ENCODE peak calls at places on chromosomes 11 and 22, in four cellular contexts. F, K, B and L are unnamed samples.

GRCh38 chr22:46994265-46994664 is 231.8 kb downstream of the TBC1D22A start:
- DNase-seq in F (no peak), B (no peak), K (no peak), L (no peak)

GRCh38 chr11:118621071-118621815 is 13.8 kb downstream of the PHLDB1 start:
- DNase-seq in F (peak), K (no peak), B (peak), L (peak)

GRCh38 chr11:130212431-130212961 is 52.9 kb downstream of the ST14 start:
- DNase-seq in F (peak), K (no peak), B (peak), L (no peak)

GRCh38 chr11:16713594-16713993 is 24.9 kb upstream of the C11orf58 start:
- DNase-seq in K (no peak), F (no peak), B (no peak), L (no peak)

GRCh38 chr22:44574057-44574456 is 76.0 kb upstream of the RTL6 start:
- DNase-seq in K (no peak), B (peak), F (peak), L (no peak)

GRCh38 chr11:119222308-119222707 is 16.2 kb downstream of the CBL start:
- DNase-seq in K (peak), F (no peak), B (no peak), L (no peak)

GRCh38 chr11:82462588-82462987 is 271.1 kb downstream of the FAM181B start:
- DNase-seq in F (no peak), K (no peak), B (no peak), L (no peak)

GRCh38 chr11:73452726-73453125 is 76.5 kb downstream of the RELT start:
- DNase-seq in F (no peak), K (no peak), B (no peak), L (no peak)

GRCh38 chr11:71369411-71369810 is 78.8 kb downstream of the DHCR7 start:
- DNase-seq in B (no peak), K (no peak), F (no peak), L (no peak)

GRCh38 chr11:1274501-1274900 is 34.9 kb downstream of the TOLLIP start:
- DNase-seq in K (no peak), B (no peak), F (no peak), L (no peak)

GRCh38 chr11:96456111-96456510 is 66.3 kb downstream of the JRKL start:
- DNase-seq in F (no peak), K (no peak), B (no peak), L (no peak)

GRCh38 chr11:102722804-102723203 is 1.9 kb downstream of the MMP8 start:
- DNase-seq in K (no peak), F (no peak), B (no peak), L (no peak)

GRCh38 chr11:35330924-35331323 is 88.4 kb downstream of the SLC1A2 start:
- DNase-seq in F (no peak), K (no peak), B (no peak), L (peak)

GRCh38 chr11:44718612-44719390 is 8.0 kb upstream of the TSPAN18 start:
- DNase-seq in K (no peak), B (no peak), F (no peak), L (no peak)

GRCh38 chr22:36762687-36763260 is 13.1 kb downstream of the IFT27 start:
- DNase-seq in K (peak), F (peak), B (peak), L (no peak)

GRCh38 chr11:128772814-128773213 is 78.9 kb downstream of the FLI1 start:
- DNase-seq in K (no peak), F (no peak), B (peak), L (peak)

GRCh38 chr22:42848941-42849340 is 8.1 kb downstream of the ARFGAP3 start:
- DNase-seq in F (no peak), B (peak), K (no peak), L (no peak)

GRCh38 chr11:58285483-58286040 is 17.5 kb upstream of the OR10W1 start:
- DNase-seq in K (no peak), B (no peak), F (no peak), L (no peak)

GRCh38 chr11:125593113-125593761 is 585 bp downstream of the STT3A start:
- DNase-seq in F (no peak), B (no peak), K (no peak), L (no peak)

GRCh38 chr11:121547574-121547973 is 94.8 kb upstream of the SORL1-AS1 start:
- DNase-seq in K (no peak), F (no peak), B (no peak), L (no peak)

GRCh38 chr22:21451545-21452520 is 15.4 kb upstream of the TMEM191C start:
- DNase-seq in K (no peak), F (no peak), B (peak), L (no peak)

GRCh38 chr11:47373876-47374820 is 4.2 kb downstream of the SPI1 start:
- DNase-seq in K (peak), F (peak), B (no peak), L (peak)

GRCh38 chr22:38725900-38726655 is 20.3 kb downstream of the GTPBP1 start:
- DNase-seq in K (no peak), B (no peak), F (no peak), L (no peak)

GRCh38 chr11:34189191-34189590 is 83.8 kb downstream of the NAT10 start:
- DNase-seq in K (no peak), B (no peak), F (no peak), L (no peak)

GRCh38 chr11:67230406-67230805 is 35.9 kb upstream of the GRK2 start:
- DNase-seq in F (no peak), K (no peak), B (no peak), L (no peak)

GRCh38 chr11:122647728-122648127 is 7.8 kb upstream of the UBASH3B start:
- DNase-seq in F (no peak), K (no peak), B (no peak), L (no peak)

GRCh38 chr11:134033696-134034491 is 35.0 kb upstream of the JAM3 start:
- DNase-seq in F (peak), K (peak), B (peak), L (no peak)

GRCh38 chr11:34614334-34615113 is 6.4 kb upstream of the EHF start:
- DNase-seq in F (no peak), K (peak), B (no peak), L (no peak)

GRCh38 chr11:77101043-77101537 is 1.6 kb upstream of the OMP start:
- DNase-seq in B (no peak), K (no peak), F (no peak), L (no peak)

GRCh38 chr11:90639687-90640086 is 416.8 kb upstream of the CHORDC1 start:
- DNase-seq in F (no peak), K (no peak), B (no peak), L (no peak)

GRCh38 chr11:125423247-125423849 is 72.7 kb downstream of the FEZ1 start:
- DNase-seq in K (no peak), F (no peak), B (no peak), L (no peak)

GRCh38 chr11:83545494-83545893 is 259.3 kb upstream of the CCDC90B start:
- DNase-seq in B (no peak), F (no peak), K (no peak), L (no peak)

GRCh38 chr11:125494987-125495725 is 909 bp downstream of the FEZ1 start:
- DNase-seq in F (peak), B (no peak), K (no peak), L (peak)

GRCh38 chr22:22038178-22038880 is 55.7 kb upstream of the TOP3B start:
- DNase-seq in K (no peak), B (no peak), F (no peak), L (no peak)

GRCh38 chr11:8206251-8207079 is 37.6 kb upstream of the RIC3 start:
- DNase-seq in K (no peak), B (peak), F (no peak), L (no peak)

GRCh38 chr11:914747-915493 is 4.3 kb upstream of the CHID1 start:
- DNase-seq in K (no peak), F (no peak), B (no peak), L (no peak)

DNA sequence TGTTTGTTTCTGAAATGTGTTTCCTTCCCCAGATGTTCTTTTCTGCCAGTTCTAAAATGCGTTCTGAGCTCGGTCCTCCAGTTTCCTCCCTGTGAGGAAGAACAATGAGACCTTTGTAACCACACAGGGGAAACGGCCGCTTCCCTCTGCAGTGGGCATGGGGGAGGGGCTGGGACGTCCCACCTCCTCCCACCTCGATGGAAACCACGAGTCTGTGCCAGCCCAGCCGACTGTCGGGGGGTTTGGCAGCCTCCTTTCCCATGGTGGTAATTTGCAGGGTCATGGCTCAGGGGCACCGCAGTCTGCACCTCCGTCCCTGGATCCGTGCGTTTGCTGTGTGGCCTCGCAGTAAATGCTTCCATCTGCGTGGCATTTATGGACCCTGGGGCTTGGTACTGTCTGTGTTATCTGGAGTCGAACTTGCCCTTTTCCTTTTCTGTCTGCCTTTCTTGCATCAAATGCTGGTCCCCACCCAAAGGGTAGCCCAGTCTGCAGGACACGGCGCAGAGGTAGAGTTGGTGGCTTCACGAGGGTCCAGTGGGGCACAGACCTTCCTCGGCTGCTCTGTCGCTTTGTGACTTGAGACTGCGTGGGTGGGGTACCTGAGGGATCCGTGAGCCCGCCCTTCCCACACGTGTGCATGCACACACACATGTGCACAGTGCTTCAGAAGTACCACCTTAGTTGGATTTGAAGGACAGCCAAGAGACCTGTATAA is 16.1 kb downstream of the LRP5 start:
- DNase-seq in F (no peak), K (no peak), B (no peak), L (no peak)
- H3K27ac ChIP-seq in F (no peak), K (no peak), B (peak), L (no peak)

GRCh38 chr22:19991395-19991644 is 25.3 kb downstream of the ARVCF start:
- DNase-seq in K (no peak), B (no peak), F (no peak), L (no peak)

GRCh38 chr22:19992921-19993355 is 23.7 kb downstream of the ARVCF start:
- DNase-seq in F (no peak), B (no peak), K (no peak), L (no peak)

GRCh38 chr22:19990609-19991394 is 25.8 kb downstream of the ARVCF start:
- DNase-seq in F (no peak), B (no peak), K (no peak), L (no peak)

GRCh38 chr22:19992481-19992911 is 24.1 kb downstream of the ARVCF start:
- DNase-seq in F (no peak), K (no peak), B (no peak), L (no peak)

DNA sequence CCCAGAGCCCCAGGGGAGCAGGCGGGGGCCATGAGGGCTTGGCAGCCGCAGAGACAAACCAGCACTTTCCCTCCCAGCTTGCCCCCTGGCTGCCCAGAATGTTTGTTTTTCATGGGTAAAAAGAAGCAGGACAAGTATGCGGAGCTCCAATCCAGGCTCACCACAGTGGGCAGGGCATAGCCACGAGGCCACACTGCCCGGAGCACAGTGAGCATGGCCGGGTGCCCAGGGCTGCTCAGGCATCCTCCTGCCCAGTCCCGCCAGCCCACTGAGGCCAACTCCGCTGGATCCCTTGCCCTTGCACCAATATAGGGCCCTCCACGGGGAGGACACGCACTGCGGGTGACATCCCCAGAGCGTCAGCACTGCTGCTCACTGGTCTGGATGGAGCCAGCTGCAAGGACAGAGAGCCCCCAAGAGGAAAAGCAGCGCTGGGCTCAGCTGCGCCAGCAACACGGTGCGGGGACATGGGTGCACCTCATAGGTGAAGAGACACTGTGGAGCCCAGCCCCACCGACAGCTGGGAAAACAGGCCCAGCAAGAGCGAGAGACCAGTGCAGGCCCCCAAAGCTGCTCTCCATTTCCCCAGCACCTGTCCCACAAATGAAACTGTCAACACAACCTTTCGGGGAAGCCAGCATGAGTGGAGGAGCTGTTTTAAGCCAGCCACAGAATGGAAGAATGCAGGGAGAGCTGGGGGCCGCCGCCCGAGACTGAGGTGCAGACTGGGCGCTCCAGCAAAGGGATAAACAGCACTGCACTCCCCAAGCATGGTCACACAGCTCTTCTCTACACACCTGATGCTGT is 24.8 kb downstream of the ARVCF start:
- DNase-seq in K (no peak), F (no peak), B (no peak), L (no peak)
- H3K4me3 ChIP-seq in K (no peak), F (no peak), B (no peak), L (no peak)

DNA sequence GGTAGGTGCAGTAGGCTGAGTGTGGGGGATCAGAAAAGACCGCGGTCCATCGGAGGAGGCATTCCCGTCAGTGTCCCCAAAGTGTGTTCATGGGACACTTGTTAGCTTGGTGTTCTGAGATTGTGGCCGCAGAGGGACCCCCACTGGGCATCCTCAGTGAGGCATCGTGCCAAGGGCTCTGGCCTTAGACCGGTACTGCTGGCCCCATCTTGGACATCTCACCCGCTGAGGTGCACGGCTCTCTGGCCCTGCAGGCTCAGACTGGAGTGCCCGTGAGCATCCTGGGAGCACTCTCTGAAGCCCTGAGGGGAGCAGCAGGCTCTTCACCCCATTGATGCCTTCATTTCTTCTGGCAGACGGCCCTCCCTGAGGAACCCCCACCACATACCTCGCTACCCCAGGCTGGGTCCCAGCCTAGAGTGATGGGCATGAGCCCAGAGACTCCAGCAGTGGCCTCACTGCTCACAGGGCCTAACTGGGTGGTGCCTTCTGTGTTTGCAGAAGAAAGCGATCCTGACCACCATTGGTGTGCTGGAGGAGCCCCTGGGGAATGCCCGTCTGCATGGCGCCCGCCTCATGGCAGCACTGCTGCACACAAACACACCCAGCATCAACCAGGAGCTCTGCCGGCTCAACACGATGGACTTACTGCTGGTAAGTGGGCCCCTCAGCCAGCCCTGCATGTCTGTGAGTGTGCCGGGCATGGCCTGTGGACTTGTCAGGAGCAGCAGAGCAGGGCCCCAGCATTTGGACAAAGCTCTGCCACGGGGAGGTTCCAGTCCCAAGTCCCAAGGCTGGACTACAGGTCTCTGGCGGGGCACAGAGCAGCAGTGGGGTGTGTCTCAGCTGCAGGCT is 51.6 kb downstream of the SBF1 start:
- DNase-seq in B (no peak), K (no peak), F (no peak), L (no peak)
- H3K27ac ChIP-seq in B (no peak), K (no peak), F (no peak), L (no peak)

DNA sequence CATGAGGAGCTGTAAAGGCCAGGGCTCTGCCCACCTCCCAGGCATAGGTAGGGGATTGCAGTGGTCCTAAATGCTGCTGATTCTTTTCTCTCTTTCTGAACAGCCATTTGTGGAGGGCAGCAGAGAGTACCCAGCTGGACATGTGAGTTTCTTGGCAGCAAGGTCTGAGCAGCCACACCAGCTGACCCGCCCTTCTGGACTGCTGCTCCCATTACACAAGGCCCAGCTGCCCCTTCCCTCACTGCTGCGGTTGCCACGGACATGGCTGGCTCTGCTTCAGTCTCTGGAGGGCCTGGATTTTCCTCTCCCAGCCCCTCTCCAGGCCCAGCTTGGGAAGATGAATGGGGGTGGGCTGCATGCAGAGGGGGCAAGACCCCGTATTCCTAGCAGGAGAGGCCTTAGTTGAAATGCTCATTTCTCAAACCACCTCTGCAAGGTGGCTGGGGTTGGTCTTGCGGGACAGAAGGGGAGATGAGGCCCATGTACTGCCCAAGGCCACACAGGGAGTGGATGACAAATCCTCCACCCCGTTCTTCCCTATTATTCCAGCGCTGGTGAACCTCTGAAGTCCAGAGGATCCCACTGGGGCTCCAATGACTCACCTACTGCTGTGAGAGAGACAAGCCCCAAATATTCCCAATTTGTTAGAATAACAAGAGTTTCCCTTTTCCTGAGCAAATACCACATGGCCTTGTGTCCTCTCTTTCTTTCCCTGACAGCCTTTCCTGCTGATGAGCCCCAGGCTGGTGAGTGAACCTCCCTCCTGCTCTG is 4.7 kb downstream of the LGALS12 start:
- DNase-seq in K (no peak), F (peak), B (no peak), L (no peak)
- H3K4me3 ChIP-seq in K (no peak), F (no peak), B (no peak), L (no peak)

GRCh38 chr22:23285236-23285635 is 104.9 kb downstream of the BCR start:
- DNase-seq in K (no peak), B (no peak), F (no peak), L (no peak)
- H3K27ac ChIP-seq in K (no peak), B (no peak), F (no peak), L (no peak)

DNA sequence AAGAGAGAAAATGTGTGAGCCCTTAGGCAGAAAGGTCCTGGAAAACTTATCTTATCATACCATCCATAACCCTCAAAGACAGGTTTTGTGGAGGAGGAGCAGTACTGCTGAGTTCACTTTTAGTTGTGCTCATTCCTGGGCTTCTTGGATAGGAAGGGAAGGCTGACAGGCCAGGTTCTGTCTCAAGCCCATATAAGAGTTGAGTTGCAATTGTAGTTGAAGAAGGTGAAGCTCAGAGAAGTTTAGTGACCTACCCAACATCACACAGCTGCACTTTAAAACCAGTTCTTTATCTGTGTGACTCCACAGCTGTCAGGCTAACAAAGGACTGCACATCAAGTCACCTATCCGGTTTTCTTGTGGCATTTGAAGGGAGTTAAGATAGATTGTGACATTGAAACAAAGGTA is 13.0 kb downstream of the TEAD1 start:
- DNase-seq in B (no peak), K (no peak), F (no peak), L (no peak)
- H3K4me3 ChIP-seq in B (no peak), K (no peak), F (no peak), L (no peak)

DNA sequence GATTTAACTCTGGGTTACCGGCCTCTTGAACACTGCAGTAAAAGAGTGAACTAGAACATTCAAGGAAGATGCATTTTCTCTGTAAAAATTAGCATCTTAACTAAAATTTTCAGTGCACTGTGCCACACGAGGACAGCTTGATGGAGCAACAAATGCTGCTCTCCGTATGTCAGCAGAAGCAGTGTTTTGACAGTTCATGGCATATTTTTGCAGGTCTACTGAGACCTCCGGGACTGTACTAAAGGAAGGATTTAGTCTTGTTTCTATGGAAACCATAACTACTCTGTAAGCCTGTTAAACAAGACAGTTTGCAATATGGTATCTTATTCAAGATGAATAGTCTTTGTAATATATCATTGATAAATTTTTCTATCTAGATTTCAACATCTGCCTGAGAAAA is 183.9 kb upstream of the GUCY1A2 start:
- DNase-seq in K (no peak), B (no peak), F (no peak), L (no peak)
- H3K27ac ChIP-seq in K (no peak), B (no peak), F (no peak), L (no peak)

GRCh38 chr22:45645526-45646414 is 25.9 kb upstream of the ATXN10 start:
- DNase-seq in B (no peak), F (peak), K (no peak), L (peak)
- H3K4me3 ChIP-seq in B (no peak), F (no peak), K (peak), L (no peak)